ENCODE peak calls at places on chromosomes 7 and 10, in nine cellular contexts. H, M, C, W, J, P, A, Z and K are unnamed samples.
A peak's percentile ranks its signal among the peaks of the same experiment; 100 is the strongest.

GRCh38 chr7:101466871-101467270 is 104.2 kb downstream of the COL26A1 start:
- DNase-seq in M (no peak), P (no peak), W (no peak), C (no peak), A (no peak), Z (no peak), J (no peak), H (no peak), K (no peak)

GRCh38 chr7:2037805-2038635 is 194.7 kb downstream of the MAD1L1 start:
- DNase-seq in J (no peak), M (no peak), W (no peak), C (peak; percentile 80), A (peak; percentile 44), P (peak; percentile 72), H (peak; percentile 33), Z (peak; percentile 62), K (peak; percentile 63)

GRCh38 chr10:62625484-62625883 is 179.0 kb upstream of the ADO start:
- DNase-seq in C (no peak), Z (no peak), M (no peak), W (no peak), A (no peak), J (no peak), H (no peak), P (no peak), K (no peak)

GRCh38 chr7:125033506-125033905 is 103.9 kb upstream of the POT1 start:
- DNase-seq in J (no peak), P (no peak), Z (no peak), W (no peak), C (no peak), H (no peak), M (peak; percentile 11), A (no peak), K (no peak)

GRCh38 chr7:24898691-24899090 is 81.3 kb downstream of the OSBPL3 start:
- DNase-seq in W (no peak), Z (no peak), J (no peak), C (peak; percentile 61), M (no peak), A (no peak), H (no peak), P (no peak), K (no peak)

GRCh38 chr10:29604291-29604825 is 30.4 kb downstream of the SVIL start:
- DNase-seq in Z (no peak), C (no peak), A (no peak), J (no peak), P (no peak), W (no peak), H (no peak), M (no peak), K (no peak)

GRCh38 chr7:111088328-111088727 is 2.6 kb upstream of the LRRN3 start:
- DNase-seq in J (no peak), H (no peak), C (no peak), W (no peak), P (no peak), Z (no peak), A (no peak), M (no peak), K (no peak)

GRCh38 chr10:98205351-98205750 is 62.6 kb downstream of the LOXL4 start:
- DNase-seq in J (no peak), M (no peak), C (no peak), P (no peak), Z (no peak), W (no peak), H (no peak), A (no peak), K (no peak)

GRCh38 chr10:72335394-72336258 is 19.1 kb downstream of the DNAJB12 start:
- DNase-seq in H (peak; percentile 61), Z (peak; percentile 87), J (peak; percentile 70), W (peak; percentile 65), P (peak; percentile 77), M (no peak), A (peak; percentile 59), C (no peak), K (no peak)

GRCh38 chr7:44767912-44768662 is 19.4 kb downstream of the ZMIZ2 start:
- DNase-seq in W (no peak), P (peak; percentile 82), H (peak; percentile 69), C (peak; percentile 77), M (no peak), A (no peak), Z (no peak), J (peak; percentile 85), K (peak; percentile 57)

GRCh38 chr10:71816421-71816851 is 34.6 kb downstream of the PSAP start:
- DNase-seq in H (no peak), J (no peak), W (no peak), P (no peak), A (no peak), C (no peak), Z (no peak), M (no peak), K (no peak)

GRCh38 chr10:22620140-22620857 is 94.1 kb downstream of the PIP4K2A start:
- DNase-seq in M (peak; percentile 90), W (peak; percentile 56), C (peak; percentile 95), P (peak; percentile 72), J (peak; percentile 26), A (peak; percentile 91), Z (peak; percentile 91), H (no peak), K (peak; percentile 58)

GRCh38 chr10:78964952-78965633 is 103.7 kb upstream of the ZMIZ1 start:
- DNase-seq in H (no peak), J (no peak), A (peak; percentile 66), Z (peak; percentile 94), C (peak; percentile 60), M (peak; percentile 86), P (no peak), W (peak; percentile 40), K (peak; percentile 14)

GRCh38 chr7:28272461-28272877 is 91.9 kb upstream of the JAZF1 start:
- DNase-seq in W (peak; percentile 24), C (peak; percentile 68), A (peak; percentile 51), M (peak; percentile 30), H (peak; percentile 46), P (peak; percentile 28), Z (peak; percentile 50), J (peak; percentile 25), K (peak; percentile 72)

GRCh38 chr7:155298288-155298833 is 683 bp downstream of the INSIG1 start:
- DNase-seq in C (no peak), J (no peak), H (no peak), Z (peak; percentile 25), M (no peak), W (no peak), A (peak; percentile 29), P (no peak), K (no peak)

GRCh38 chr10:62946278-62946677 is 130.1 kb upstream of the EGR2 start:
- DNase-seq in H (no peak), J (no peak), C (no peak), Z (no peak), A (no peak), W (no peak), P (no peak), M (no peak), K (no peak)

GRCh38 chr7:77460057-77460486 is 43.9 kb upstream of the GSAP start:
- DNase-seq in A (no peak), P (no peak), M (peak; percentile 43), W (no peak), J (peak; percentile 26), C (no peak), Z (no peak), H (no peak), K (no peak)

GRCh38 chr7:513521-514166 is 6.0 kb downstream of the PDGFA start:
- DNase-seq in M (no peak), H (no peak), A (no peak), C (peak; percentile 54), P (no peak), W (no peak), Z (no peak), J (no peak), K (no peak)

DNA sequence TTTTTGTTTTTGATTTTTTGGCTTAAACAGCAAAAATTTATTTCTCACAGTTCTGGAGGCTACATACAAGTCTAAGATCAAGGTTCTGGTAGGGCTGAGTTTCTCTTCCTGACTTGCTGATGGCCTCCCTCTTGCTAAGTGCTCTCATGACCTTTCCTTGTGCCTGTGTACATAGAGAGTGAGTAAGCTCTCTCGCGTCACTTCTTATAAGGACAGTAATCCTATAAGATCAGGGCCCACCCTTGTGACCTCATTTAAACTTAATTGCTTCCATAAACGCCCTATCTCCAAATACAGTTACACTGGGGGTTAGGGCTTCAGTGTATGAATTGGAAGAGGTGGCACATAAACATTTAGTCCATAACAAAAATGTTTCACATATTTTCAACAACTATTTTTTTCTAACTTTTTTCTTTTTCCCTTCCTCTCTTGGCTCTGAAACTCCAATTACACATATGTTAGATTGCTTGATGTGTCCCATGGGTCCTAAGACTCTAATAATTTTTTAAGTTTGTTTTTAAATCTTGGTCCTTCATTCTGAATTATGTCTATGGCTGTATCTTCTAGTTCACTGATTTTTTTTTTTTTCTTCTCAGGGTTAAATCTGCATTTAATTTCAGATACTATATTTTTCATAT is 149.8 kb downstream of the HBP1 start:
- DNase-seq in J (no peak), W (no peak), Z (no peak), P (no peak), M (peak; percentile 63), A (no peak), H (no peak), C (peak; percentile 77), K (peak; percentile 86)
- TF ChIP-seq POLR2A in J (no peak), W (no peak), Z (no peak), P (no peak), M (no peak), A (no peak), H (no peak), C (no peak), K (peak; percentile 12)

GRCh38 chr7:128391805-128392204 is 18.0 kb downstream of the IMPDH1 start:
- DNase-seq in A (no peak), H (no peak), C (no peak), Z (no peak), P (no peak), M (no peak), J (no peak), W (no peak), K (no peak)
- TF ChIP-seq POLR2A in A (no peak), H (no peak), C (no peak), Z (no peak), P (no peak), M (no peak), J (no peak), W (no peak), K (no peak)

GRCh38 chr7:151632750-151633515 is 113.2 kb upstream of the RHEB start:
- DNase-seq in Z (peak; percentile 43), A (peak; percentile 34), W (peak; percentile 73), P (peak; percentile 44), H (peak; percentile 71), M (no peak), J (peak; percentile 66), C (peak; percentile 23), K (peak; percentile 29)
- TF ChIP-seq POLR2A in Z (no peak), A (no peak), W (no peak), P (no peak), H (no peak), M (no peak), J (peak; percentile 54), C (no peak), K (no peak)

DNA sequence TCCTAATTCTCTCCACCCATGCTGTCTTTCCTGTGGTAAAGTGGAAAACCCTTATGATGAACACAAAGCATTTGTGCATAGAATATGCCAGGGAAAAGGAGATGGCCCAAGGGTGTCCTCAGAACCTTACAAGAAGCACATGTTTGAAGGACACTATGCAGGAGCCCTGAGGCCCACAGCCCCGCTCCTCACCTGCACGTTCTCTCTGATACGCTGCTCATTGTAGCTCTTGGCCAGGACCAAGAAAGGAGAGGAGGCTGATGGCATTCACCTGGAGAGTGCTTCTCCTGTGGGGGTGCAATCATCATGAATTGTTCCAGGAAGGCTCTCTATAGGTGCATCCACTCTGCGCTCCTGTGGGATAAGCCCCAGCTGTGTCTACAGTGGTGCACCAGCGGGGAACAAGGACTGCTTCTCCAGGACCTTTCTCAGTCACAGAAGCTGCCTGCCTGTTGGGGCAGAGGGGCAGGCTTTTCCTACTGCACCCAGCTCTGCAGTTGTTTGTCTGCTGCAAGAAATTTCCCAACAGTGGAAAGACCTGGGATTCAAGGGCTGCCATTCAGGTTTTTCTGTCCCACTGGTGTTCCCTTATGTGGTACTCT is 19.9 kb downstream of the AKR1C2 start:
- DNase-seq in C (no peak), J (no peak), A (no peak), P (no peak), Z (no peak), H (no peak), W (no peak), M (peak; percentile 61), K (no peak)
- TF ChIP-seq POLR2A in C (no peak), J (no peak), A (no peak), P (no peak), Z (no peak), H (no peak), W (no peak), M (no peak), K (no peak)